ENCODE peak calls at places on chromosome 13, in seven cellular contexts. K is tibial nerve, J is lower leg skin, R is GM12892, U is esophagus squamous epithelium, V is thyroid gland, W is heart left ventricle. G is an unnamed sample.

GRCh38 chr13:109205315-109205714 is 575.9 kb downstream of the MYO16 start:
- DNase-seq in K (no peak), J (no peak), R (no peak), U (no peak), V (no peak), W (no peak), G (no peak)

GRCh38 chr13:80705371-80706163 is 364.6 kb upstream of the SPRY2 start:
- DNase-seq in K (no peak), J (no peak), R (no peak), U (no peak), V (no peak), W (no peak), G (no peak)

GRCh38 chr13:110372676-110373075 is 65.6 kb downstream of the COL4A2 start:
- DNase-seq in K (no peak), J (no peak), R (no peak), U (no peak), V (no peak), W (no peak), G (no peak)

GRCh38 chr13:48304132-48304876 is 753 bp downstream of the RB1 start:
- DNase-seq in K (peak), J (no peak), R (peak), U (no peak), V (peak), W (peak), G (peak)

GRCh38 chr13:101718496-101718895 is 266.0 kb downstream of the ITGBL1 start:
- DNase-seq in K (no peak), J (no peak), R (no peak), U (no peak), V (no peak), W (no peak), G (no peak)

GRCh38 chr13:94343243-94343585 is 136.3 kb downstream of the DCT start:
- DNase-seq in K (no peak), J (no peak), R (no peak), U (no peak), V (no peak), W (no peak), G (no peak)

GRCh38 chr13:35198821-35199220 is 256.8 kb downstream of the NBEA start:
- DNase-seq in K (no peak), J (no peak), R (no peak), U (no peak), V (no peak), W (no peak), G (no peak)

GRCh38 chr13:62387642-62388041 is 972.0 kb upstream of the PCDH20 start:
- DNase-seq in K (no peak), J (no peak), R (no peak), U (no peak), V (no peak), W (no peak), G (no peak)

GRCh38 chr13:95505265-95505664 is 47.3 kb upstream of the CLDN10 start:
- DNase-seq in K (no peak), J (no peak), R (no peak), U (no peak), V (peak), W (no peak), G (no peak)

GRCh38 chr13:95624020-95624419 is 20.5 kb downstream of the DZIP1 start:
- DNase-seq in K (no peak), J (no peak), R (no peak), U (no peak), V (peak), W (no peak), G (no peak)

GRCh38 chr13:83221256-83221655 is 661.0 kb downstream of the SLITRK1 start:
- DNase-seq in K (no peak), J (no peak), R (no peak), U (no peak), V (no peak), W (no peak), G (no peak)

GRCh38 chr13:95382906-95383305 is 81.7 kb upstream of the ABCC4 start:
- DNase-seq in K (no peak), J (no peak), R (no peak), U (no peak), V (no peak), W (no peak), G (no peak)

GRCh38 chr13:113448885-113449692 is 4.2 kb downstream of the ADPRHL1 start:
- DNase-seq in K (peak), J (peak), R (no peak), U (no peak), V (no peak), W (no peak), G (no peak)

GRCh38 chr13:110559986-110560385 is 1.5 kb downstream of the RAB20 start:
- DNase-seq in K (no peak), J (no peak), R (no peak), U (no peak), V (no peak), W (no peak), G (no peak)

GRCh38 chr13:23991119-23991518 is 93.8 kb upstream of the C1QTNF9B start:
- DNase-seq in K (no peak), J (no peak), R (no peak), U (no peak), V (no peak), W (no peak), G (no peak)

GRCh38 chr13:79966039-79966438 is 374.9 kb downstream of the SPRY2 start:
- DNase-seq in K (no peak), J (no peak), R (no peak), U (no peak), V (no peak), W (no peak), G (no peak)

GRCh38 chr13:49681837-49682236 is 9.4 kb downstream of the EBPL start:
- DNase-seq in K (no peak), J (no peak), R (no peak), U (no peak), V (no peak), W (no peak), G (no peak)

GRCh38 chr13:86737334-86737932 is 933.7 kb upstream of the SLITRK5 start:
- DNase-seq in K (no peak), J (no peak), R (no peak), U (no peak), V (no peak), W (no peak), G (no peak)

GRCh38 chr13:104984296-104984818 is 1551.1 kb downstream of the EFNB2 start:
- DNase-seq in K (peak), J (peak), R (no peak), U (no peak), V (peak), W (peak), G (no peak)

GRCh38 chr13:30376426-30377311 is 45.6 kb upstream of the UBE2L5 start:
- DNase-seq in K (no peak), J (no peak), R (peak), U (peak), V (peak), W (no peak), G (no peak)

GRCh38 chr13:108962652-108963051 is 333.2 kb downstream of the MYO16 start:
- DNase-seq in K (no peak), J (no peak), R (no peak), U (no peak), V (no peak), W (no peak), G (no peak)

GRCh38 chr13:74771964-74772363 is 637.8 kb upstream of the KLF12 start:
- DNase-seq in K (no peak), J (no peak), R (no peak), U (no peak), V (no peak), W (no peak), G (no peak)

GRCh38 chr13:111337206-111337605 is 16.8 kb downstream of the TEX29 start:
- DNase-seq in K (no peak), J (no peak), R (no peak), U (no peak), V (no peak), W (no peak), G (no peak)

GRCh38 chr13:69319659-69320058 is 788.0 kb upstream of the ATXN8OS start:
- DNase-seq in K (no peak), J (no peak), R (no peak), U (no peak), V (no peak), W (no peak), G (no peak)

GRCh38 chr13:77565635-77566034 is 30.1 kb downstream of the SCEL start:
- DNase-seq in K (no peak), J (no peak), R (no peak), U (no peak), V (no peak), W (no peak), G (no peak)

GRCh38 chr13:111219306-111219705 is 101.1 kb upstream of the TEX29 start:
- DNase-seq in K (no peak), J (no peak), R (no peak), U (no peak), V (peak), W (no peak), G (no peak)

GRCh38 chr13:111518161-111518791 is 197.8 kb downstream of the TEX29 start:
- DNase-seq in K (no peak), J (no peak), R (no peak), U (no peak), V (no peak), W (peak), G (no peak)

GRCh38 chr13:25210842-25211241 is 38.8 kb upstream of the AMER2 start:
- DNase-seq in K (no peak), J (no peak), R (no peak), U (no peak), V (no peak), W (no peak), G (no peak)

GRCh38 chr13:82627183-82627582 is 1255.1 kb downstream of the SLITRK1 start:
- DNase-seq in K (no peak), J (no peak), R (no peak), U (no peak), V (no peak), W (no peak), G (no peak)

GRCh38 chr13:56718791-56719190 is 421.9 kb upstream of the PRR20A start:
- DNase-seq in K (no peak), J (no peak), R (no peak), U (no peak), V (no peak), W (no peak), G (no peak)

GRCh38 chr13:48862572-48862971 is 113.1 kb upstream of the FNDC3A start:
- DNase-seq in K (peak), J (peak), R (no peak), U (no peak), V (no peak), W (no peak), G (no peak)

GRCh38 chr13:42946927-42947326 is 45.1 kb downstream of the EPSTI1 start:
- DNase-seq in K (no peak), J (no peak), R (no peak), U (no peak), V (no peak), W (no peak), G (no peak)

GRCh38 chr13:87810391-87810801 is 139.2 kb downstream of the SLITRK5 start:
- DNase-seq in K (no peak), J (no peak), R (no peak), U (no peak), V (no peak), W (no peak), G (no peak)

GRCh38 chr13:91468301-91468700 is 69.9 kb downstream of the GPC5 start:
- DNase-seq in K (no peak), J (no peak), R (no peak), U (no peak), V (no peak), W (no peak), G (no peak)

GRCh38 chr13:40181203-40181845 is 485.1 kb downstream of the FOXO1 start:
- DNase-seq in K (no peak), J (no peak), R (no peak), U (no peak), V (no peak), W (no peak), G (no peak)

DNA sequence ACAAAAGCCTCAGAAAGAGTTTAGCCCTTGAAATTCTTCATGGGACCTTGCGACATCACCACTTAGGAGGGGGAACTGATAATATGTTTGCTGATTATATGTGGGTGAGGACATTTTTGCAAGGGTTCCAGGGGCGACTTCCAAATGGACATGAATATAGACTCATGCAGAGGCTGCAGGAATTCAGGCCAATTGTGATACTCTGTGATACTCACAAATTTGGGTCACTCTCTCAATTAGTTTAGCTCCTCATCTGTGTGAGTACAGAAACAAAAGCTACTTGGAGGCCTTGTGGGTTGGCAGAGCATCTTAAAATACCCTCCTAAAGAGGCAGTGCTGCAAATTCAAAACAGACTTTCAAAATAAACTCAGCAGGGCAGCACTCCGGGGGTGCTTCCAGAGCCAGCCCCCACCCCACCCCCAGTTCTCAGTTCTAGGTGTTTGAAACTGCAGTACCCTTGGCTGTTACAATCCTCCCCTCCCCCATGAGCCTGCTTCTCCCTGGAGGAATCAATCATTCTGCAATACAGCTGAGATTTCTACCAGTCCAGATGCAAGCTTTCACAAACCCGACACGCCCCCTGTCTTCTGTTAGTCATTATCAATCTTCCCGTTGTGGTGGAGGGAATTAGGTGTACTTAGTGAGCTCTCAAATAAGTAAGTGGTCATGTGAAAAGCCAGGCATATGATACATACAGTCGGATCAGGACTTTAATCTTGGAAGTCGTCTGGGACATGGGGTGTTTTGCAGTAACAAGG is 96.9 kb upstream of the MBNL2 start:
- DNase-seq in K (peak), J (peak), R (no peak), U (no peak), V (peak), W (no peak), G (peak)
- TF ChIP-seq POLR2A in K (no peak), J (no peak), R (no peak), U (no peak), V (no peak), W (no peak), G (no peak)

DNA sequence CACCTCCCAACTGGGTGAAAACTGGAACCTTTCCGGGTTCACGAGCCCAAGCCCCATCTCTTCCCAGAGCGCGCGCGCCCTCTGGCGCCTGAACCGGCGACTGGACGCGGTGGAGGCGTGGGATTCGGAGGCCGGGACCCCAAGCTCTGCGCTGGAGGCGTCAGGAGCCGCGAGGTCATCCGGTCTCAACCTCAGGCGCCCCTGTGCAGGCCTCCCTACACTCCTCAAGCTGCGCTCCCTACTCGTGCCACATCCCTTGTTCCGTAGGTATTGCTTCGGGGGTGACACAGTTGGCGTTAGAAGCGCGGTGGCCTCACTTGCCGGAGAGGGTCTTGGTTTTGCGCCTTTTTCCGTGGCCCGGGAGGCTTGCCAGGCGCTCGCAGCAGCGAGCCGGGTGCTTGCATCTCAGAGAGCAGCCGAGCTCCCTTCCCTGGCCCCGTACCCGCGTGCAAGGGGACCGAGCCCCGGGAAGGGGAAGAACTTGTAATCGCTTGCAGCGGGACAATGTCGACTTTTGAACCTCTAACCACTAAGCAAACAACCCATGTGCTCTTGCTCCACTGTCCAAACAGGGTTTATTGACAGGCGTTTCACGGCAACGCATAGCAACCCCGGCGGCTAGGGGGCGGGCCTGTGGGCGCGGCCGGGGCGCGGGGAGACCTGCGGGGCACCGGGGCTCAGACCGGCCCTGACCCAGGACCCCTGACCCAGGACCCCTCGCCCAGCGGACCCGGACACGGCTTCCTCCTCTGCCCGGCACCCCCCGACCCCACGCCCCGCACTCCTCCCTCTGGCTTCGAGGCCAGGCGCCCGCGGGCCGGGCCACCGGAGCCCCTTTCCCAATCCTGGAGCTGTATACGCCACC is 8.5 kb downstream of the CDX2 start:
- DNase-seq in K (no peak), J (no peak), R (no peak), U (no peak), V (no peak), W (no peak), G (no peak)
- TF ChIP-seq POLR2A in K (no peak), J (no peak), R (no peak), U (no peak), V (no peak), W (no peak), G (no peak)

DNA sequence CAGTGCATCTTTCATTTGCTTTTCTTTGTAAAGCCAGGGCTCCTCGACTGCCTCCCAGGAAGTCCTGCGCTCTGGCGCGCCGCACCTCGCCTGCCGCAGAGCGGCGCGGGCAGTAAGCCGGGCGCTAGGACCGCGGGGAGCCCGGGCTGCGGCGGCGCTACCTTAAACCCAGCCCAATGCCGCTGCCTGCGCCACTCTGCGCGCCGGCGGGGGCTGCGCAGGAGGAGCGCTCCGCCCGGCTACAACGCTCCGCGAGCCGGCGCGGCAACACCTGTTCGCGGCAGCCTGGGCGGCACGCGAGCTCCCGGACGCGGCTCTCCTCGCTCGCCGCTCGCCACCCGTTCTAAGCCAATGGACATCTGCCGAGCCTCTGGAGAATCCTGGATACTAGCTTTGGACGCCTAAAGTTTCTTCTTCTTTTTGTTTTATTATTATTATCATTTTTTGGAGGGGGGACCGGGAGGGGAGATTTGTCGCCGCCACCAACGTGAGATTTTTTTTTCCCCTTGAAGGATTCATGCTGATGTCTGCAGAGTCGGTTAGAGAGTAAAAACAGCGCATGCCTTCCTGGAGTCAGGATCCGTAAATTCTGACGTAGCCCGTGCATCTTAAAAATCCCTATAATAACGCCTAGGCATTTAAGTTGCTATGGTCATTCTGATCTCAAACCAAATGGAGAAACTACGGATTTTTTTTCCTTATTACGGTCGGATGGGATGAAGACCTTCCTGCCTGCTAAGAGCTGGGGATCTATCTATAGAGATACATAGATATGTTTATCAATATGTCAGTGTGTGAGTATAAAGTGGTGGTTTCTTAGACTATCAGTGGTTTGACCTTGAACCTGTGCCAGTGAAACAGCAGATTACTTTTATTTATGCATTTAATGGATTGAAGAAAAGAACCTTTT is at the start of gene FGF9:
- DNase-seq in K (no peak), J (no peak), R (peak), U (no peak), V (peak), W (peak), G (peak)
- TF ChIP-seq POLR2A in K (no peak), J (no peak), R (peak), U (peak), V (peak), W (peak), G (peak)

DNA sequence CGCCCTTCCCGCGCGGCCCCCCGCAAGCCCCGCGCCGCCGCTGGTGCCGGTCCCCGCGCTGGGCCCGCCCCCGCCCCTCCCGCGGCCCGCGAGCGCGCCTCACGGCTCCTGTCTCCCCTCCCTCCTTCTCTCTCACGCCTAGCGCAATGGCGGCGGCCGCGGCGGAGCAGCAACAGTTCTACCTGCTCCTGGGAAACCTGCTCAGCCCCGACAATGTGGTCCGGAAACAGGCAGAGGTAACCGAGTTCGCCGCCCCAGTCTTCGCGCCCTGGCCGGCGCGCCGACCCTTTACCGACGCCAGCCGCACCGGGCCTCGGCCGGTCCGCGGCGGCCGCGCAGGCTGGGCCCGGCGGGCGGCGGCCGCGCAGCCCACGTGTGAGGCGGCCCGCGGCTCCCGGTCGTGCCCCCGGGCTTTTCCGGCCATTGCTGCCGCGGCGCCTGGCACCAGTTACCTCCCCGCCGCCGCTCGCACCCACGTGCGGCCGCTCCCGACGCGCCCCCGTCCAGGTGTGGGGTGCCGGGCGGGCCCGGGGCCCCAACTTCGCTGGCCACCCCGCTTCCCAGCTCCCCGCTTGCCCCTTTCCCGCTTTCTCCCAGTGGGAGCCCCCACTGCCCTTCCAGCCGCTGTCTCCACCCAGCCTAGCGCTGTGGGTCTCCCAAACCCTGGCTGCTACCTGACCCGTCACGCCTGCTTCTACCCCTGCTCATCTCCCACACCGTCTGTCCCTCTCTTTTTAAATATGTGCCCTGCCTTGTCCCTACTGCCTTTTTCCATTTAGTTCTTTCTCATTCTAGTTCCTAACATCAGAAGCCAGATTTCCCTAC is 23.3 kb downstream of the IPO5 start:
- DNase-seq in K (peak), J (no peak), R (peak), U (no peak), V (peak), W (peak), G (no peak)
- TF ChIP-seq POLR2A in K (no peak), J (no peak), R (peak), U (no peak), V (no peak), W (no peak), G (no peak)